ENCODE peak calls at places on chromosomes 4 and X, in ten cellular contexts. O, U, B, F, I, Y, G, L, A and E are unnamed samples.

GRCh38 chrX:52979993-52980392 is 21.7 kb upstream of the FAM156A start:
- DNase-seq in O (no peak), U (peak), B (no peak), F (no peak), I (peak), Y (no peak), G (no peak), L (no peak), A (no peak), E (peak)

GRCh38 chr4:7369511-7369910 is 65.2 kb downstream of the PSAPL1 start:
- DNase-seq in O (no peak), U (no peak), B (no peak), F (no peak), I (no peak), Y (no peak), G (no peak), L (no peak), A (no peak), E (no peak)

GRCh38 chrX:386768-387575 is at the start of gene PPP2R3B:
- DNase-seq in O (peak), U (peak), B (peak), F (peak), I (peak), Y (peak), G (peak), L (peak), A (peak), E (peak)

GRCh38 chrX:1477801-1478458 is 25.2 kb upstream of the ASMTL start:
- DNase-seq in O (no peak), U (no peak), B (no peak), F (no peak), I (peak), Y (peak), G (no peak), L (no peak), A (no peak), E (no peak)

GRCh38 chr4:113052379-113052951 is 3.0 kb downstream of the ANK2 start:
- DNase-seq in O (no peak), U (peak), B (no peak), F (peak), I (no peak), Y (no peak), G (peak), L (peak), A (no peak), E (peak)

GRCh38 chrX:107738272-107738671 is 37.3 kb downstream of the TSC22D3 start:
- DNase-seq in O (no peak), U (no peak), B (no peak), F (no peak), I (no peak), Y (no peak), G (no peak), L (no peak), A (no peak), E (no peak)

GRCh38 chr4:128347930-128348660 is 60.5 kb upstream of the PGRMC2 start:
- DNase-seq in O (no peak), U (peak), B (no peak), F (peak), I (no peak), Y (no peak), G (no peak), L (no peak), A (no peak), E (peak)

GRCh38 chr4:152972821-152973613 is 36.9 kb downstream of the FHDC1 start:
- DNase-seq in O (peak), U (peak), B (no peak), F (peak), I (no peak), Y (no peak), G (no peak), L (peak), A (no peak), E (peak)

GRCh38 chr4:26267087-26267486 is 53.7 kb upstream of the RBPJ start:
- DNase-seq in O (no peak), U (peak), B (no peak), F (peak), I (peak), Y (peak), G (no peak), L (no peak), A (peak), E (no peak)